ENCODE peak calls at places on chromosomes 1 and 21, in seven cellular contexts. K, Z, J, V, O, A and T are unnamed samples.

GRCh38 chr1:25561426-25562100 is 18.2 kb downstream of the LDLRAP1 start:
- DNase-seq in O (no peak), Z (no peak), J (no peak), K (no peak), V (peak; percentile 8), A (no peak), T (no peak)

GRCh38 chr1:37475380-37476086 is 1.2 kb downstream of the ZC3H12A start:
- DNase-seq in J (no peak), O (peak; percentile 75), V (no peak), Z (no peak), K (no peak), A (peak; percentile 12), T (no peak)

GRCh38 chr1:35097224-35097623 is 18.0 kb downstream of the ZMYM1 start:
- DNase-seq in O (no peak), Z (no peak), V (peak; percentile 88), A (no peak), K (no peak), J (no peak), T (no peak)

GRCh38 chr1:90133133-90133532 is 138.2 kb downstream of the ZNF326 start:
- DNase-seq in J (peak; percentile 37), K (peak; percentile 16), O (no peak), A (no peak), V (peak; percentile 65), Z (peak; percentile 23), T (peak; percentile 19)

GRCh38 chr21:44295163-44295601 is 4.7 kb upstream of the PFKL start:
- DNase-seq in K (no peak), O (no peak), A (no peak), V (no peak), Z (no peak), J (no peak), T (no peak)

GRCh38 chr1:65528104-65528503 is 107.6 kb downstream of the LEPR start:
- DNase-seq in K (no peak), A (no peak), J (no peak), O (no peak), Z (no peak), V (no peak), T (no peak)

GRCh38 chr1:229295745-229296144 is 24.8 kb downstream of the RAB4A start:
- DNase-seq in V (no peak), K (no peak), O (no peak), J (no peak), A (no peak), Z (no peak), T (no peak)

GRCh38 chr1:17686258-17686657 is 68.9 kb upstream of the ACTL8 start:
- DNase-seq in V (no peak), O (no peak), J (no peak), Z (no peak), K (no peak), A (no peak), T (no peak)

GRCh38 chr1:3273447-3273846 is 181.0 kb upstream of the ARHGEF16 start:
- DNase-seq in J (no peak), K (no peak), O (no peak), A (no peak), Z (no peak), V (no peak), T (no peak)

GRCh38 chr1:186082235-186082937 is 292.7 kb downstream of the TPR start:
- DNase-seq in A (peak; percentile 98), O (peak; percentile 87), V (peak; percentile 98), J (peak; percentile 26), K (no peak), Z (peak; percentile 53), T (peak; percentile 7)

GRCh38 chr1:99682291-99682751 is 36.4 kb downstream of the PALMD start:
- DNase-seq in V (no peak), J (no peak), K (no peak), A (no peak), O (no peak), Z (peak; percentile 77), T (peak; percentile 77)

GRCh38 chr21:39313042-39313456 is 383 bp downstream of the BRWD1 start:
- DNase-seq in V (no peak), A (no peak), K (peak; percentile 43), J (peak; percentile 26), O (peak; percentile 90), Z (no peak), T (no peak)

GRCh38 chr1:2124446-2125198 is 70.0 kb downstream of the FAAP20 start:
- DNase-seq in A (no peak), J (no peak), K (no peak), O (peak; percentile 40), Z (no peak), V (no peak), T (no peak)

GRCh38 chr21:45355573-45355972 is 49.4 kb upstream of the COL18A1 start:
- DNase-seq in V (no peak), Z (no peak), O (no peak), J (no peak), A (no peak), K (no peak), T (no peak)

GRCh38 chr21:28308516-28308915 is 684.2 kb downstream of the LTN1 start:
- DNase-seq in K (no peak), V (no peak), Z (peak; percentile 45), J (no peak), A (no peak), O (no peak), T (peak; percentile 42)

GRCh38 chr1:107454786-107455185 is 313.9 kb downstream of the NTNG1 start:
- DNase-seq in O (no peak), Z (no peak), V (no peak), A (no peak), K (no peak), J (no peak), T (no peak)

GRCh38 chr21:45119812-45120211 is 45.4 kb downstream of the ADARB1 start:
- DNase-seq in K (no peak), O (no peak), J (no peak), A (no peak), Z (no peak), V (no peak), T (no peak)

GRCh38 chr1:194809665-194810064 is 1623.3 kb upstream of the B3GALT2 start:
- DNase-seq in K (no peak), V (no peak), Z (no peak), J (no peak), A (no peak), O (no peak), T (no peak)

GRCh38 chr1:101959456-101959855 is 37.3 kb downstream of the OLFM3 start:
- DNase-seq in V (no peak), Z (no peak), O (no peak), J (no peak), K (no peak), A (no peak), T (no peak)

GRCh38 chr1:112359961-112360767 is 35.9 kb upstream of the CTTNBP2NL start:
- DNase-seq in K (no peak), A (no peak), V (no peak), Z (peak; percentile 79), J (peak; percentile 33), O (peak; percentile 92), T (peak; percentile 78)

GRCh38 chr1:89085781-89086180 is 20.8 kb upstream of the GBP1 start:
- DNase-seq in Z (no peak), O (no peak), V (peak; percentile 73), A (peak; percentile 51), J (no peak), K (peak; percentile 64), T (peak; percentile 29)

GRCh38 chr1:20031836-20032235 is 38.2 kb upstream of the PLA2G5 start:
- DNase-seq in O (no peak), Z (no peak), J (no peak), K (no peak), V (no peak), A (no peak), T (no peak)

GRCh38 chr1:117661027-117661426 is 55.2 kb downstream of the TENT5C start:
- DNase-seq in A (no peak), K (no peak), J (no peak), V (no peak), O (no peak), Z (no peak), T (peak; percentile 17)

GRCh38 chr1:226672217-226672838 is 66.8 kb downstream of the ITPKB start:
- DNase-seq in K (no peak), V (no peak), Z (no peak), O (no peak), A (no peak), J (no peak), T (no peak)

GRCh38 chr1:42742617-42743301 is 2.7 kb upstream of the CLDN19 start:
- DNase-seq in J (no peak), A (no peak), O (no peak), K (no peak), V (no peak), Z (no peak), T (no peak)

GRCh38 chr1:218772575-218772974 is 401.1 kb upstream of the LYPLAL1 start:
- DNase-seq in K (no peak), Z (peak; percentile 93), J (no peak), A (peak; percentile 32), V (no peak), O (no peak), T (peak; percentile 81)

GRCh38 chr21:38955495-38955894 is 149.8 kb downstream of the ETS2 start:
- DNase-seq in O (no peak), V (no peak), Z (peak; percentile 86), J (no peak), K (no peak), A (peak; percentile 83), T (peak; percentile 80)

GRCh38 chr21:33025471-33026298 is at the start of gene OLIG2:
- DNase-seq in Z (no peak), K (peak; percentile 41), V (no peak), J (peak; percentile 93), O (no peak), A (no peak), T (no peak)